ENCODE peak calls at places on chromosomes 13 and 19, in seven cellular contexts. V, B, T, U, F, G and J are unnamed samples.

GRCh38 chr13:113002206-113002821 is 33.3 kb downstream of the MCF2L start:
- DNase-seq in V (no peak), B (peak), T (no peak), U (no peak), F (no peak), G (no peak), J (no peak)

GRCh38 chr19:7211191-7211988 is 82.8 kb downstream of the INSR start:
- DNase-seq in V (no peak), B (no peak), T (peak), U (peak), F (no peak), G (no peak), J (peak)

GRCh38 chr19:37303591-37304171 is 67.2 kb upstream of the ZNF527 start:
- DNase-seq in V (no peak), B (no peak), T (no peak), U (no peak), F (no peak), G (no peak), J (no peak)

GRCh38 chr19:42003506-42004294 is 9.7 kb upstream of the ATP1A3 start:
- DNase-seq in V (no peak), B (no peak), T (no peak), U (no peak), F (no peak), G (no peak), J (no peak)

GRCh38 chr19:39607561-39607960 is 5.2 kb downstream of the LGALS13 start:
- DNase-seq in V (no peak), B (no peak), T (no peak), U (no peak), F (no peak), G (no peak), J (no peak)

GRCh38 chr19:4969772-4970531 is 1.0 kb downstream of the KDM4B start:
- DNase-seq in V (no peak), B (peak), T (no peak), U (no peak), F (no peak), G (no peak), J (no peak)

GRCh38 chr19:19110410-19111137 is 27.7 kb downstream of the TMEM161A start:
- DNase-seq in V (no peak), B (no peak), T (no peak), U (no peak), F (no peak), G (no peak), J (no peak)

GRCh38 chr13:112466132-112467025 is 90.2 kb downstream of the SPACA7 start:
- DNase-seq in V (no peak), B (no peak), T (no peak), U (no peak), F (no peak), G (no peak), J (no peak)

GRCh38 chr13:91369432-91369831 is 21.9 kb downstream of the MIR17HG start:
- DNase-seq in V (no peak), B (no peak), T (peak), U (no peak), F (no peak), G (peak), J (no peak)

GRCh38 chr13:99959538-99960230 is 11.9 kb downstream of the ZIC5 start:
- DNase-seq in V (no peak), B (no peak), T (no peak), U (no peak), F (peak), G (no peak), J (no peak)

GRCh38 chr13:41344358-41344757 is 33.3 kb downstream of the NAA16 start:
- DNase-seq in V (no peak), B (no peak), T (no peak), U (no peak), F (no peak), G (no peak), J (no peak)

GRCh38 chr13:110937511-110938303 is 22.8 kb upstream of the ANKRD10 start:
- DNase-seq in V (no peak), B (no peak), T (no peak), U (no peak), F (no peak), G (no peak), J (no peak)

GRCh38 chr19:40413291-40413994 is at the start of gene PRX:
- DNase-seq in V (no peak), B (no peak), T (no peak), U (no peak), F (no peak), G (no peak), J (no peak)

GRCh38 chr13:110836600-110836903 is 78.3 kb downstream of the ANKRD10 start:
- DNase-seq in V (no peak), B (no peak), T (no peak), U (no peak), F (no peak), G (no peak), J (no peak)

GRCh38 chr13:31225998-31226675 is 26.4 kb downstream of the B3GLCT start:
- DNase-seq in V (no peak), B (no peak), T (no peak), U (no peak), F (no peak), G (no peak), J (no peak)

GRCh38 chr19:11092181-11092538 is 2.9 kb downstream of the LDLR start:
- DNase-seq in V (peak), B (no peak), T (peak), U (no peak), F (no peak), G (peak), J (no peak)

GRCh38 chr19:5627395-5627904 is 4.6 kb downstream of the SAFB start:
- DNase-seq in V (no peak), B (no peak), T (peak), U (peak), F (peak), G (no peak), J (no peak)

GRCh38 chr19:33048806-33049676 is 15.6 kb downstream of the RHPN2 start:
- DNase-seq in V (no peak), B (peak), T (peak), U (no peak), F (no peak), G (no peak), J (no peak)

GRCh38 chr13:105442040-105442439 is 1093.4 kb downstream of the EFNB2 start:
- DNase-seq in V (no peak), B (peak), T (no peak), U (no peak), F (no peak), G (no peak), J (no peak)

GRCh38 chr13:111139874-111140561 is 24.9 kb downstream of the ARHGEF7 start:
- DNase-seq in V (no peak), B (peak), T (no peak), U (no peak), F (no peak), G (no peak), J (no peak)

GRCh38 chr13:40318366-40318765 is 348.1 kb downstream of the FOXO1 start:
- DNase-seq in V (no peak), B (peak), T (no peak), U (peak), F (no peak), G (no peak), J (no peak)

GRCh38 chr13:30318026-30318425 is 10.7 kb upstream of the KATNAL1 start:
- DNase-seq in V (no peak), B (no peak), T (no peak), U (no peak), F (no peak), G (no peak), J (no peak)

GRCh38 chr13:59358014-59358413 is 805.7 kb downstream of the DIAPH3 start:
- DNase-seq in V (no peak), B (no peak), T (no peak), U (no peak), F (no peak), G (no peak), J (no peak)

GRCh38 chr19:18224525-18225354 is 1.5 kb downstream of the PDE4C start:
- DNase-seq in V (peak), B (peak), T (peak), U (peak), F (peak), G (peak), J (peak)

GRCh38 chr19:35797663-35798062 is 15.0 kb downstream of the PRODH2 start:
- DNase-seq in V (no peak), B (no peak), T (no peak), U (no peak), F (no peak), G (no peak), J (peak)

GRCh38 chr13:51221674-51222509 is at the start of gene FAM124A:
- DNase-seq in V (peak), B (peak), T (peak), U (peak), F (peak), G (peak), J (peak)

GRCh38 chr13:59960683-59961082 is 203.0 kb downstream of the DIAPH3 start:
- DNase-seq in V (no peak), B (no peak), T (no peak), U (no peak), F (no peak), G (no peak), J (no peak)

GRCh38 chr19:16067205-16067938 is 8.9 kb upstream of the TPM4 start:
- DNase-seq in V (no peak), B (peak), T (peak), U (peak), F (peak), G (peak), J (peak)

GRCh38 chr13:45875951-45876350 is 24.4 kb upstream of the SIAH3 start:
- DNase-seq in V (no peak), B (peak), T (no peak), U (no peak), F (no peak), G (no peak), J (no peak)

GRCh38 chr19:54287456-54287855 is 6.5 kb upstream of the LILRB2 start:
- DNase-seq in V (no peak), B (no peak), T (peak), U (no peak), F (no peak), G (peak), J (no peak)

GRCh38 chr13:43293008-43293407 is 269.6 kb downstream of the DNAJC15 start:
- DNase-seq in V (no peak), B (no peak), T (no peak), U (no peak), F (no peak), G (peak), J (no peak)

GRCh38 chr19:46844067-46844489 is 6.6 kb downstream of the AP2S1 start:
- DNase-seq in V (no peak), B (no peak), T (no peak), U (no peak), F (no peak), G (no peak), J (peak)